ENCODE peak calls at places on chromosomes 5 and 9, in nine cellular contexts. One of them, this sample, is unnamed. For H3K4me1, the result is how much of the 10 kb centered on the place peaks cover.

GRCh38 chr9:122904466-122904822 is 715 bp downstream of the RC3H2 start:
- DNase-seq in breast epithelium: no peak
- DNase-seq in HCT116: no peak
- DNase-seq in astrocyte: peak
- DNase-seq in esophagus squamous epithelium: no peak
- DNase-seq in psoas muscle: no peak
- DNase-seq in lower lobe of right lung: peak
- DNase-seq in endothelial cell of umbilical vein: peak
- DNase-seq in pancreas: no peak
- DNase-seq in this sample: peak

GRCh38 chr5:95107138-95107537 is 177.8 kb downstream of the MCTP1 start:
- DNase-seq in breast epithelium: no peak
- DNase-seq in HCT116: no peak
- DNase-seq in astrocyte: no peak
- DNase-seq in esophagus squamous epithelium: no peak
- DNase-seq in psoas muscle: no peak
- DNase-seq in lower lobe of right lung: no peak
- DNase-seq in endothelial cell of umbilical vein: no peak
- DNase-seq in pancreas: no peak
- DNase-seq in this sample: no peak

GRCh38 chr9:77018058-77019009 is 1.1 kb upstream of the FOXB2 start:
- DNase-seq in breast epithelium: no peak
- DNase-seq in HCT116: no peak
- DNase-seq in astrocyte: no peak
- DNase-seq in esophagus squamous epithelium: no peak
- DNase-seq in psoas muscle: no peak
- DNase-seq in lower lobe of right lung: no peak
- DNase-seq in endothelial cell of umbilical vein: no peak
- DNase-seq in pancreas: no peak
- DNase-seq in this sample: no peak

GRCh38 chr5:114179134-114179533 is 182.7 kb upstream of the KCNN2 start:
- DNase-seq in breast epithelium: no peak
- DNase-seq in HCT116: no peak
- DNase-seq in astrocyte: no peak
- DNase-seq in esophagus squamous epithelium: no peak
- DNase-seq in psoas muscle: no peak
- DNase-seq in lower lobe of right lung: no peak
- DNase-seq in endothelial cell of umbilical vein: no peak
- DNase-seq in pancreas: no peak
- DNase-seq in this sample: no peak

GRCh38 chr9:83340451-83340850 is 197.8 kb downstream of the FRMD3 start:
- DNase-seq in breast epithelium: no peak
- DNase-seq in HCT116: no peak
- DNase-seq in astrocyte: no peak
- DNase-seq in esophagus squamous epithelium: no peak
- DNase-seq in psoas muscle: no peak
- DNase-seq in lower lobe of right lung: no peak
- DNase-seq in endothelial cell of umbilical vein: no peak
- DNase-seq in pancreas: no peak
- DNase-seq in this sample: no peak

GRCh38 chr9:114690308-114690707 is 8.3 kb upstream of the TEX48 start:
- DNase-seq in breast epithelium: no peak
- DNase-seq in HCT116: no peak
- DNase-seq in astrocyte: no peak
- DNase-seq in esophagus squamous epithelium: no peak
- DNase-seq in psoas muscle: no peak
- DNase-seq in lower lobe of right lung: no peak
- DNase-seq in endothelial cell of umbilical vein: no peak
- DNase-seq in pancreas: no peak
- DNase-seq in this sample: no peak

GRCh38 chr9:117134826-117135411 is 279.9 kb downstream of the ASTN2 start:
- DNase-seq in breast epithelium: no peak
- DNase-seq in HCT116: no peak
- DNase-seq in astrocyte: no peak
- DNase-seq in esophagus squamous epithelium: no peak
- DNase-seq in psoas muscle: no peak
- DNase-seq in lower lobe of right lung: no peak
- DNase-seq in endothelial cell of umbilical vein: no peak
- DNase-seq in pancreas: no peak
- DNase-seq in this sample: no peak

GRCh38 chr5:31563216-31563615 is 31.1 kb downstream of the C5orf22 start:
- DNase-seq in breast epithelium: no peak
- DNase-seq in HCT116: no peak
- DNase-seq in astrocyte: peak
- DNase-seq in esophagus squamous epithelium: no peak
- DNase-seq in psoas muscle: no peak
- DNase-seq in lower lobe of right lung: no peak
- DNase-seq in endothelial cell of umbilical vein: no peak
- DNase-seq in pancreas: no peak
- DNase-seq in this sample: no peak

GRCh38 chr5:55915783-55916182 is 64.6 kb downstream of the IL31RA start:
- DNase-seq in breast epithelium: no peak
- DNase-seq in HCT116: no peak
- DNase-seq in astrocyte: no peak
- DNase-seq in esophagus squamous epithelium: no peak
- DNase-seq in psoas muscle: no peak
- DNase-seq in lower lobe of right lung: no peak
- DNase-seq in endothelial cell of umbilical vein: no peak
- DNase-seq in pancreas: no peak
- DNase-seq in this sample: no peak

GRCh38 chr5:10018670-10019069 is 231.0 kb downstream of the ATPSCKMT start:
- DNase-seq in breast epithelium: no peak
- DNase-seq in HCT116: no peak
- DNase-seq in astrocyte: peak
- DNase-seq in esophagus squamous epithelium: no peak
- DNase-seq in psoas muscle: no peak
- DNase-seq in lower lobe of right lung: no peak
- DNase-seq in endothelial cell of umbilical vein: no peak
- DNase-seq in pancreas: no peak
- DNase-seq in this sample: no peak

GRCh38 chr5:38291355-38291754 is 33.0 kb downstream of the EGFLAM start:
- DNase-seq in breast epithelium: no peak
- DNase-seq in HCT116: no peak
- DNase-seq in astrocyte: no peak
- DNase-seq in esophagus squamous epithelium: no peak
- DNase-seq in psoas muscle: no peak
- DNase-seq in lower lobe of right lung: no peak
- DNase-seq in endothelial cell of umbilical vein: no peak
- DNase-seq in pancreas: no peak
- DNase-seq in this sample: no peak

GRCh38 chr9:95788011-95788410 is 87.5 kb upstream of the ERCC6L2 start:
- DNase-seq in breast epithelium: no peak
- DNase-seq in HCT116: no peak
- DNase-seq in astrocyte: no peak
- DNase-seq in esophagus squamous epithelium: no peak
- DNase-seq in psoas muscle: no peak
- DNase-seq in lower lobe of right lung: no peak
- DNase-seq in endothelial cell of umbilical vein: no peak
- DNase-seq in pancreas: no peak
- DNase-seq in this sample: no peak

GRCh38 chr5:60368100-60368499 is 331.9 kb downstream of the DEPDC1B start:
- DNase-seq in breast epithelium: no peak
- DNase-seq in HCT116: no peak
- DNase-seq in astrocyte: no peak
- DNase-seq in esophagus squamous epithelium: no peak
- DNase-seq in psoas muscle: no peak
- DNase-seq in lower lobe of right lung: no peak
- DNase-seq in endothelial cell of umbilical vein: no peak
- DNase-seq in pancreas: no peak
- DNase-seq in this sample: no peak

GRCh38 chr5:149781612-149782011 is 51.5 kb downstream of the PPARGC1B start:
- DNase-seq in breast epithelium: no peak
- DNase-seq in HCT116: no peak
- DNase-seq in astrocyte: no peak
- DNase-seq in esophagus squamous epithelium: no peak
- DNase-seq in psoas muscle: no peak
- DNase-seq in lower lobe of right lung: no peak
- DNase-seq in endothelial cell of umbilical vein: peak
- DNase-seq in pancreas: no peak
- DNase-seq in this sample: no peak

GRCh38 chr5:114101153-114101552 is 260.7 kb upstream of the KCNN2 start:
- DNase-seq in breast epithelium: no peak
- DNase-seq in HCT116: peak
- DNase-seq in astrocyte: peak
- DNase-seq in esophagus squamous epithelium: no peak
- DNase-seq in psoas muscle: no peak
- DNase-seq in lower lobe of right lung: no peak
- DNase-seq in endothelial cell of umbilical vein: peak
- DNase-seq in pancreas: no peak
- DNase-seq in this sample: no peak

GRCh38 chr5:78506296-78507049 is 142.1 kb downstream of the LHFPL2 start:
- DNase-seq in breast epithelium: no peak
- DNase-seq in HCT116: no peak
- DNase-seq in astrocyte: no peak
- DNase-seq in esophagus squamous epithelium: no peak
- DNase-seq in psoas muscle: no peak
- DNase-seq in lower lobe of right lung: no peak
- DNase-seq in endothelial cell of umbilical vein: no peak
- DNase-seq in pancreas: no peak
- DNase-seq in this sample: no peak

GRCh38 chr9:127277099-127277498 is 12.5 kb downstream of the GARNL3 start:
- DNase-seq in breast epithelium: no peak
- DNase-seq in HCT116: no peak
- DNase-seq in astrocyte: no peak
- DNase-seq in esophagus squamous epithelium: no peak
- DNase-seq in psoas muscle: no peak
- DNase-seq in lower lobe of right lung: no peak
- DNase-seq in endothelial cell of umbilical vein: peak
- DNase-seq in pancreas: no peak
- DNase-seq in this sample: no peak
- H3K27ac ChIP-seq in breast epithelium: no peak
- H3K27ac ChIP-seq in HCT116: no peak
- H3K27ac ChIP-seq in astrocyte: no peak
- H3K27ac ChIP-seq in esophagus squamous epithelium: peak
- H3K27ac ChIP-seq in psoas muscle: no peak
- H3K27ac ChIP-seq in lower lobe of right lung: no peak
- H3K27ac ChIP-seq in endothelial cell of umbilical vein: no peak
- H3K27ac ChIP-seq in pancreas: no peak
- H3K27ac ChIP-seq in this sample: peak

GRCh38 chr5:173291722-173292658 is 36.2 kb downstream of the STC2 start:
- DNase-seq in breast epithelium: no peak
- DNase-seq in HCT116: no peak
- DNase-seq in astrocyte: no peak
- DNase-seq in esophagus squamous epithelium: no peak
- DNase-seq in psoas muscle: no peak
- DNase-seq in lower lobe of right lung: no peak
- DNase-seq in endothelial cell of umbilical vein: no peak
- DNase-seq in pancreas: no peak
- DNase-seq in this sample: no peak

GRCh38 chr5:173295796-173296195 is 32.4 kb downstream of the STC2 start:
- DNase-seq in breast epithelium: no peak
- DNase-seq in HCT116: no peak
- DNase-seq in astrocyte: no peak
- DNase-seq in esophagus squamous epithelium: no peak
- DNase-seq in psoas muscle: no peak
- DNase-seq in lower lobe of right lung: no peak
- DNase-seq in endothelial cell of umbilical vein: no peak
- DNase-seq in pancreas: no peak
- DNase-seq in this sample: no peak

GRCh38 chr5:173296737-173297676 is 31.2 kb downstream of the STC2 start:
- DNase-seq in breast epithelium: no peak
- DNase-seq in HCT116: no peak
- DNase-seq in astrocyte: no peak
- DNase-seq in esophagus squamous epithelium: no peak
- DNase-seq in psoas muscle: no peak
- DNase-seq in lower lobe of right lung: no peak
- DNase-seq in endothelial cell of umbilical vein: no peak
- DNase-seq in pancreas: no peak
- DNase-seq in this sample: no peak

GRCh38 chr5:173294673-173295320 is 33.4 kb downstream of the STC2 start:
- DNase-seq in breast epithelium: no peak
- DNase-seq in HCT116: no peak
- DNase-seq in astrocyte: no peak
- DNase-seq in esophagus squamous epithelium: no peak
- DNase-seq in psoas muscle: no peak
- DNase-seq in lower lobe of right lung: no peak
- DNase-seq in endothelial cell of umbilical vein: peak
- DNase-seq in pancreas: no peak
- DNase-seq in this sample: no peak

GRCh38 chr5:173293817-173294672 is 34.2 kb downstream of the STC2 start:
- DNase-seq in breast epithelium: peak
- DNase-seq in HCT116: peak
- DNase-seq in astrocyte: peak
- DNase-seq in esophagus squamous epithelium: peak
- DNase-seq in psoas muscle: peak
- DNase-seq in lower lobe of right lung: peak
- DNase-seq in endothelial cell of umbilical vein: peak
- DNase-seq in pancreas: peak
- DNase-seq in this sample: peak
- H3K4me1 ChIP-seq in breast epithelium: under half
- H3K4me1 ChIP-seq in HCT116: under half
- H3K4me1 ChIP-seq in astrocyte: under half
- H3K4me1 ChIP-seq in esophagus squamous epithelium: under half
- H3K4me1 ChIP-seq in psoas muscle: under half
- H3K4me1 ChIP-seq in lower lobe of right lung: under half
- H3K4me1 ChIP-seq in endothelial cell of umbilical vein: under half
- H3K4me1 ChIP-seq in pancreas: under half
- H3K4me1 ChIP-seq in this sample: under half

DNA sequence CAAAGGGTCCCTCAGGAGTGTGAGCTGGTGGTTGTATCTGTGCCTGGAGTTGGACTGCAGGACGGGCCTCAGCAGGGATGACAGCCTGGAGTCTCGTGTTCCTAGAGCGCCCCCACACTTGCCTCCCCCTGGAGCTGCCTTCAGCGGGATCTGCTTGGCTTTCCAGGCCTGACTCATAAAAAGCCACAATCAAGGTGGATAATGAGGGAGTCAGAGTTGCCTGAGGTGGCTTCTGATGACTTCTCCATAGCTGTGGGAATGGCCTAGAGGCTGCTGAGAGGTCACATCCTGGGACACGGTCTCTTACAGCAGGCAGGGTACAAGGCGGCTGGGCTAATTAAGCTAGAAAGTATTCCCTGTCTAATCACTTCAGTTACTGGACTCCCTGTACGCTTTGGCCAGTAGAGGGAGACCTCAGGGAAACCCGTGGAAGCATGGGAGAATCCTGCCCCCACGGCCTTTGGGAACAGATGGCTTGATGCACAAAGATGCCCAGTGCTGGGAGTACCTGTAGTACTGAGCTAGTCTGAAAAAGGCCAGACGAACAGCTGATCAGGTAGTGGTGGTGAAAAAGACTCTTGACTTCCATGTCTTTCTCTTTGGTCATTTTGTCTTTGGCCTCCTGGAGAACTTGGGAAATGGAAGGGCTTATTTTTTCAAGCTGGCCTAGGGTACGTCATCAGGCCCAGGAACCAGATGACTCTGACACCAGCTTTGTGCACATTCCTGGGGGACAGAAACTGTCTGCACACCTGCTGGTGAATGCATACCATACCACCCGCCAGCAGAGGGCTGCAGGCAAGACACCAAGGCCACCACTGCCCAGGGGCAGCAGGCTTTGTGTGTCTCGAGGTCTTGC is 16.1 kb upstream of the FRRS1L start:
- DNase-seq in breast epithelium: no peak
- DNase-seq in HCT116: peak
- DNase-seq in astrocyte: peak
- DNase-seq in esophagus squamous epithelium: no peak
- DNase-seq in psoas muscle: no peak
- DNase-seq in lower lobe of right lung: no peak
- DNase-seq in endothelial cell of umbilical vein: peak
- DNase-seq in pancreas: no peak
- DNase-seq in this sample: peak
- TF ChIP-seq CTCF in breast epithelium: peak
- TF ChIP-seq CTCF in HCT116: peak
- TF ChIP-seq CTCF in astrocyte: peak
- TF ChIP-seq CTCF in esophagus squamous epithelium: peak
- TF ChIP-seq CTCF in psoas muscle: no peak
- TF ChIP-seq CTCF in lower lobe of right lung: peak
- TF ChIP-seq CTCF in endothelial cell of umbilical vein: peak
- TF ChIP-seq CTCF in pancreas: no peak
- TF ChIP-seq CTCF in this sample: peak

GRCh38 chr5:176413709-176414191 is 2.6 kb downstream of the CLTB start:
- DNase-seq in breast epithelium: no peak
- DNase-seq in HCT116: no peak
- DNase-seq in astrocyte: no peak
- DNase-seq in esophagus squamous epithelium: no peak
- DNase-seq in psoas muscle: no peak
- DNase-seq in lower lobe of right lung: no peak
- DNase-seq in endothelial cell of umbilical vein: no peak
- DNase-seq in pancreas: peak
- DNase-seq in this sample: no peak
- H3K27ac ChIP-seq in breast epithelium: peak
- H3K27ac ChIP-seq in HCT116: no peak
- H3K27ac ChIP-seq in astrocyte: no peak
- H3K27ac ChIP-seq in esophagus squamous epithelium: peak
- H3K27ac ChIP-seq in psoas muscle: peak
- H3K27ac ChIP-seq in lower lobe of right lung: peak
- H3K27ac ChIP-seq in endothelial cell of umbilical vein: no peak
- H3K27ac ChIP-seq in pancreas: no peak
- H3K27ac ChIP-seq in this sample: no peak

This sample was measured in right lobe of liver.